ENCODE peak calls at places on chromosome 1, in nine cellular contexts. H is NCI-H1092 treated with DMSO at 0.1 percent for 48 hours, U is GM10248, N is AG09319, G is esophagus muscularis mucosa, C is pancreas, R is AG10803, L is Daoy, Q is HepG2. A is an unnamed sample.

GRCh38 chr1:57423135-57424131 is at the start of gene DAB1:
- DNase-seq in H (no peak), U (no peak), N (no peak), G (no peak), C (peak; percentile 62), R (peak; percentile 15), L (peak; percentile 46), Q (no peak), A (no peak)

GRCh38 chr1:201739492-201740085 is 89.4 kb upstream of the IPO9 start:
- DNase-seq in H (peak; percentile 72), U (peak; percentile 45), N (no peak), G (no peak), C (peak; percentile 84), R (peak; percentile 31), L (no peak), Q (no peak), A (no peak)

GRCh38 chr1:237166031-237166430 is 124.0 kb downstream of the RYR2 start:
- DNase-seq in H (no peak), U (no peak), N (no peak), G (no peak), C (no peak), R (no peak), L (no peak), Q (no peak), A (peak; percentile 86)

GRCh38 chr1:8055973-8056372 is 29.9 kb upstream of the ERRFI1 start:
- DNase-seq in H (no peak), U (no peak), N (no peak), G (no peak), C (no peak), R (peak; percentile 86), L (peak; percentile 23), Q (peak; percentile 33), A (no peak)

GRCh38 chr1:29298175-29298720 is 61.9 kb downstream of the PTPRU start:
- DNase-seq in H (no peak), U (no peak), N (no peak), G (no peak), C (no peak), R (no peak), L (no peak), Q (no peak), A (no peak)

GRCh38 chr1:248872752-248873408 is 14.0 kb upstream of the ZNF692 start:
- DNase-seq in H (peak; percentile 80), U (peak; percentile 54), N (peak; percentile 3), G (no peak), C (peak; percentile 74), R (peak; percentile 55), L (peak; percentile 83), Q (peak; percentile 80), A (peak; percentile 70)

GRCh38 chr1:74729741-74730478 is 2.9 kb downstream of the CRYZ start:
- DNase-seq in H (no peak), U (no peak), N (no peak), G (no peak), C (no peak), R (peak; percentile 50), L (peak; percentile 67), Q (peak; percentile 80), A (no peak)

GRCh38 chr1:248696261-248696660 is 6.3 kb downstream of the OR14I1 start:
- DNase-seq in H (no peak), U (peak; percentile 30), N (no peak), G (no peak), C (no peak), R (peak; percentile 1), L (no peak), Q (peak; percentile 63), A (peak; percentile 13)

GRCh38 chr1:40315795-40316594 is 1.1 kb downstream of the COL9A2 start:
- DNase-seq in H (peak; percentile 73), U (peak; percentile 35), N (no peak), G (no peak), C (no peak), R (no peak), L (peak; percentile 45), Q (no peak), A (peak; percentile 7)

GRCh38 chr1:41041866-41042265 is 20.3 kb upstream of the SLFNL1 start:
- DNase-seq in H (no peak), U (no peak), N (no peak), G (no peak), C (no peak), R (peak; percentile 38), L (no peak), Q (no peak), A (no peak)

GRCh38 chr1:35448344-35448801 is 108.8 kb downstream of the KIAA0319L start:
- DNase-seq in H (no peak), U (no peak), N (peak; percentile 85), G (no peak), C (no peak), R (peak; percentile 96), L (peak; percentile 78), Q (peak; percentile 39), A (no peak)

GRCh38 chr1:23529146-23530088 is 1.6 kb downstream of the E2F2 start:
- DNase-seq in H (peak; percentile 27), U (no peak), N (no peak), G (no peak), C (no peak), R (no peak), L (peak; percentile 49), Q (no peak), A (no peak)

GRCh38 chr1:214727274-214727673 is 124.3 kb downstream of the CENPF start:
- DNase-seq in H (no peak), U (no peak), N (no peak), G (no peak), C (no peak), R (no peak), L (peak; percentile 25), Q (peak; percentile 26), A (no peak)

GRCh38 chr1:45326627-45327591 is at the start of gene HPDL:
- DNase-seq in H (peak; percentile 86), U (peak; percentile 83), N (no peak), G (no peak), C (peak; percentile 75), R (peak; percentile 32), L (peak; percentile 34), Q (no peak), A (peak; percentile 74)

GRCh38 chr1:33374336-33375105 is 53.6 kb upstream of the A3GALT2 start:
- DNase-seq in H (no peak), U (no peak), N (no peak), G (no peak), C (no peak), R (no peak), L (peak; percentile 46), Q (no peak), A (peak; percentile 79)

GRCh38 chr1:226981838-226982237 is 41.7 kb downstream of the COQ8A start:
- DNase-seq in H (no peak), U (no peak), N (no peak), G (no peak), C (no peak), R (no peak), L (no peak), Q (no peak), A (no peak)

A was measured in NCI-H1694 treated with DMSO at 0.1 percent for 48 hours.